ENCODE peak calls at places on chromosomes 6 and 20, in nine cellular contexts. Y is right atrium auricular region; Z is astrocyte; P is naive thymus-derived CD4-positive, alpha-beta T cell; R is PC-3; E is cardiac muscle cell; F is left ventricle myocardium inferior; I is A673; K is heart right ventricle. C is an unnamed sample.

GRCh38 chr6:110656492-110656891 is 158.8 kb downstream of the CDK19 start:
- DNase-seq in Y (no peak), Z (no peak), P (no peak), R (peak; percentile 78), E (no peak), F (no peak), I (no peak), K (no peak), C (no peak)

GRCh38 chr6:144898052-144898689 is 613.0 kb downstream of the UTRN start:
- DNase-seq in Y (no peak), Z (peak; percentile 77), P (no peak), R (peak; percentile 71), E (no peak), F (no peak), I (no peak), K (no peak), C (no peak)

GRCh38 chr6:169975286-169975685 is 223.9 kb downstream of the ERMARD start:
- DNase-seq in Y (no peak), Z (no peak), P (no peak), R (no peak), E (no peak), F (no peak), I (no peak), K (no peak), C (no peak)

GRCh38 chr6:113432729-113433505 is 424.2 kb upstream of the MARCKS start:
- DNase-seq in Y (no peak), Z (no peak), P (no peak), R (no peak), E (no peak), F (no peak), I (no peak), K (no peak), C (no peak)

GRCh38 chr20:62470459-62470858 is 5.3 kb downstream of the GATA5 start:
- DNase-seq in Y (no peak), Z (no peak), P (no peak), R (no peak), E (no peak), F (no peak), I (no peak), K (no peak), C (no peak)

GRCh38 chr20:12610871-12611270 is 397.9 kb upstream of the SPTLC3 start:
- DNase-seq in Y (no peak), Z (no peak), P (no peak), R (no peak), E (no peak), F (no peak), I (peak; percentile 89), K (no peak), C (no peak)

GRCh38 chr6:134195985-134196384 is 121.9 kb downstream of the SGK1 start:
- DNase-seq in Y (no peak), Z (no peak), P (no peak), R (no peak), E (no peak), F (no peak), I (no peak), K (no peak), C (no peak)

GRCh38 chr6:36912583-36912982 is 26.8 kb downstream of the C6orf89 start:
- DNase-seq in Y (no peak), Z (peak; percentile 90), P (peak; percentile 69), R (peak; percentile 96), E (no peak), F (no peak), I (no peak), K (no peak), C (peak; percentile 88)

GRCh38 chr6:104789770-104790190 is 69.9 kb downstream of the HACE1 start:
- DNase-seq in Y (no peak), Z (peak; percentile 69), P (peak; percentile 63), R (peak; percentile 48), E (peak; percentile 17), F (no peak), I (peak; percentile 52), K (no peak), C (peak; percentile 3)

GRCh38 chr20:5056801-5057599 is 55.7 kb upstream of the SLC23A2 start:
- DNase-seq in Y (no peak), Z (no peak), P (peak; percentile 66), R (peak; percentile 71), E (no peak), F (peak; percentile 39), I (peak; percentile 21), K (peak; percentile 22), C (peak; percentile 64)

GRCh38 chr20:13554706-13555105 is 84.0 kb downstream of the TASP1 start:
- DNase-seq in Y (no peak), Z (peak; percentile 54), P (no peak), R (peak; percentile 91), E (no peak), F (no peak), I (no peak), K (no peak), C (no peak)

GRCh38 chr6:23735151-23735550 is 390.9 kb upstream of the NRSN1 start:
- DNase-seq in Y (no peak), Z (no peak), P (no peak), R (peak; percentile 57), E (no peak), F (no peak), I (no peak), K (no peak), C (no peak)

GRCh38 chr20:3420211-3420707 is 12.8 kb upstream of the DNAAF9 start:
- DNase-seq in Y (peak; percentile 77), Z (no peak), P (no peak), R (peak; percentile 23), E (no peak), F (peak; percentile 39), I (peak; percentile 86), K (no peak), C (no peak)

GRCh38 chr20:3164763-3165410 is 5.2 kb upstream of the FASTKD5 start:
- DNase-seq in Y (no peak), Z (no peak), P (no peak), R (no peak), E (no peak), F (no peak), I (no peak), K (no peak), C (peak; percentile 83)

GRCh38 chr6:93035756-93036155 is 383.6 kb downstream of the EPHA7 start:
- DNase-seq in Y (no peak), Z (no peak), P (no peak), R (no peak), E (no peak), F (no peak), I (no peak), K (no peak), C (no peak)

GRCh38 chr6:98834060-98835031 is at the start of gene POU3F2:
- DNase-seq in Y (no peak), Z (peak; percentile 98), P (no peak), R (peak; percentile 61), E (peak; percentile 97), F (peak; percentile 56), I (peak; percentile 99), K (no peak), C (peak; percentile 96)

GRCh38 chr6:39816744-39817143 is 24.6 kb downstream of the DAAM2 start:
- DNase-seq in Y (no peak), Z (peak; percentile 45), P (no peak), R (no peak), E (no peak), F (no peak), I (no peak), K (no peak), C (no peak)

DNA sequence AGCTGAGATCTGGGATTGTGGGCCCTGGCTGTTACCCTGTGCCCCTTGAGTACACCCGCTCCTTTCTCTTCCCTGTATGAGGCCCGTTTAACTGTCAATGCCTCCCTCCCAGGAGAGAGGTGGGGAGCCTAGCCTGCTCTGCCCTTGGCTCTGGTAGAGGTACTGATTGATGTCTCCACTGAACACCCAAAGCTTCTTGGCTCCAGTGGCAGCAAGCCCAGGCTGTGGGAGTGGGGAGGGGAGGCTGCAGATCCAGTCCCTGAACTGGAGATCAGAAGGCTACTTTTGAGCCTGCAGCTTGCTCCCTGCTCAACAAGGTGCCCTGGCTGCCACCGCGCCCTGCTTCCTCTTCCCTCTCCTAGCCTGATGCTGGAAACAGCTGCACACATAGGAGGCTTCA is 7.5 kb downstream of the LRRC73 start:
- DNase-seq in Y (no peak), Z (no peak), P (no peak), R (no peak), E (no peak), F (no peak), I (no peak), K (no peak), C (no peak)
- H3K36me3 ChIP-seq in Y (peaks cover 72% of the 10 kb centered on the region), Z (peaks cover 26% of the 10 kb centered on the region), P (peaks cover 18% of the 10 kb centered on the region), R (peaks cover 14% of the 10 kb centered on the region), E (peaks cover 38% of the 10 kb centered on the region), F (peaks cover 75% of the 10 kb centered on the region), I (peaks cover 50% of the 10 kb centered on the region), K (no peaks in the 10 kb centered on the region), C (peaks cover 66% of the 10 kb centered on the region)

GRCh38 chr6:43373252-43373875 is 3.9 kb upstream of the ZNF318 start:
- DNase-seq in Y (no peak), Z (no peak), P (no peak), R (no peak), E (no peak), F (no peak), I (no peak), K (no peak), C (no peak)
- H3K4me1 ChIP-seq in Y (peaks cover 6% of the 10 kb centered on the region), Z (peaks cover 7% of the 10 kb centered on the region), P (peaks cover 10% of the 10 kb centered on the region), R (peaks cover 12% of the 10 kb centered on the region), E (peaks cover 6% of the 10 kb centered on the region), F (peaks cover 16% of the 10 kb centered on the region), I (peaks cover 5% of the 10 kb centered on the region), K (peaks cover 9% of the 10 kb centered on the region), C (peaks cover 7% of the 10 kb centered on the region)

DNA sequence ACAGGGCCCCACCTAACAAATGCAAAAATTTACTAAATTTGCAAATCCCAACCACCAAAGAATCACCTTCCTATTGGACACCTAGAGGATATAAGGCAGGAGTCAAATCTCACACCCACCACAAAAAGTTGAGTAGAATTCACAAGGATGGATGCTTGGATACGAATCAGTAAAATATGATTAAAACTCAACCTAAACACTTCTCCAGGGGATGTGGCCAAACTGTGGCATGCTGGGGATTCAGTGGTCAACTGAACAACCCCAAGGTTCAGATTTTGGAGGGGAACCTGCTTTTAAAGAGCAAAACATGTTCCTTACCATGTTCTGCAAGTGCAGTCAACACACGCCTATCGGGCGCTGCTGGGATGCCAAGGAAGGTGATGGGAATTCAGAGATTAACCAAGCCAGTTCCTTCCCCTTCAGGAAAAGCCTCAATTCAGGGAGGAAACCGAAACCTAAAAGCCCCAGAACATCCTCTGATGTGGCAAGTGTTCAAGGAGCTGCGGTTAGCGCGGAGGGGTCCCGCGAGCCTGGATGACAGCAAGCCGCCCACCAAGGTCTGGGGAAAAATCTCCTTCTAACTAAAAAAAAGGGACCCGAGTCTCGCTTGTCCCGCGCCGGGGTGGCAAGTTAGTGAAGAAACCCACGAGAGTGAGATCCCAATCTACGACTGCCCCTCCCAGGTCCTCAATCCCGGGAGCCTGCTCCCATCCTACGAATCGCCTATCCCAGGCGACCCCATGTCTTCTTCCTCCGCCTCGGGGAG is 893 bp downstream of the SAMHD1 start:
- DNase-seq in Y (no peak), Z (no peak), P (peak; percentile 52), R (peak; percentile 61), E (no peak), F (peak; percentile 20), I (peak; percentile 32), K (peak; percentile 20), C (peak; percentile 89)
- H3K27ac ChIP-seq in Y (peak overlapping the region; percentile 93), Z (no peak overlapping the region), P (peak overlapping the region; percentile 97), R (no peak overlapping the region), E (no peak overlapping the region), F (peak overlapping the region; percentile 93), I (no peak overlapping the region), K (peak overlapping the region; percentile 96), C (peak overlapping the region; percentile 60)

DNA sequence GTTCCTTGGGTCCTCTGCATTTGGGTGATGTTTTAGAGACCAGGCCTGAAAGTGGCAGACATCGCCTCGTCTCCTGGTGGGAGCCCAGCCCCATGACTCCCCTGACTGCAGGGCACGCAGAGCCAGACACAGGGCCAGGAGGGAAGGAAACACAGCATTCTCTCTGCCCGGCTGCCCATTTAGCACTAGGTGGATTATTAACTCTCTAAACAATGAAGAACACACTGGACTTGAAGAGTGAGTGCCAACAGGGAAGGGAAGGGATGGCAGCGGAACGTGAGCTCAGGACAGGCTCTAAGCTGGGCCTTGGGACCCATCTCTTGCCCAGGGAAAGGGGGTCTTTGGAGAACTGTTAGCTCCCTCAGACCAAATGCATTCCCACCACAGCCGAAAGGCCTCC is 80.4 kb downstream of the TBXT start:
- DNase-seq in Y (no peak), Z (no peak), P (no peak), R (no peak), E (no peak), F (no peak), I (no peak), K (no peak), C (peak; percentile 22)
- H3K36me3 ChIP-seq in Y (no peaks in the 10 kb centered on the region), Z (no peaks in the 10 kb centered on the region), P (no peaks in the 10 kb centered on the region), R (no peaks in the 10 kb centered on the region), E (no peaks in the 10 kb centered on the region), F (no peaks in the 10 kb centered on the region), I (no peaks in the 10 kb centered on the region), K (no peaks in the 10 kb centered on the region), C (no peaks in the 10 kb centered on the region)